ENCODE peak calls at places on chromosome 1, in five cellular contexts. B is A549, G is tibial nerve, A is GM12878, I is esophagus squamous epithelium. N is an unnamed sample.

GRCh38 chr1:228016653-228017355 is 10.0 kb downstream of the WNT3A start:
- DNase-seq in A (no peak), B (no peak), I (no peak), G (no peak), N (no peak)

GRCh38 chr1:17228619-17229018 is 20.3 kb upstream of the PADI3 start:
- DNase-seq in A (no peak), B (no peak), G (no peak), I (no peak), N (no peak)

GRCh38 chr1:19013826-19014548 is 57.5 kb upstream of the IFFO2 start:
- DNase-seq in G (no peak), I (no peak), B (no peak), A (no peak), N (no peak)

GRCh38 chr1:178122283-178122682 is 28.4 kb downstream of the RASAL2 start:
- DNase-seq in A (no peak), G (no peak), B (no peak), I (no peak), N (no peak)

GRCh38 chr1:175499595-175500367 is 243.6 kb downstream of the TNR start:
- DNase-seq in B (no peak), A (no peak), I (no peak), G (no peak), N (peak)

GRCh38 chr1:8182034-8182761 is 135.7 kb upstream of the SLC45A1 start:
- DNase-seq in A (peak), I (no peak), G (no peak), B (peak), N (no peak)

GRCh38 chr1:224080082-224080774 is 33.7 kb upstream of the FBXO28 start:
- DNase-seq in I (no peak), B (no peak), G (no peak), A (no peak), N (peak)

GRCh38 chr1:234975941-234976871 is 152.4 kb downstream of the TOMM20 start:
- DNase-seq in G (peak), I (no peak), A (no peak), B (no peak), N (no peak)

GRCh38 chr1:212928323-212929281 is 21.7 kb upstream of the VASH2 start:
- DNase-seq in G (no peak), B (no peak), A (peak), I (no peak), N (no peak)

GRCh38 chr1:56688522-56689026 is 43.5 kb downstream of the PRKAA2 start:
- DNase-seq in I (no peak), G (no peak), A (peak), B (peak), N (peak)

GRCh38 chr1:89725676-89726075 is 92.8 kb downstream of the LRRC8C start:
- DNase-seq in A (no peak), B (no peak), G (no peak), I (no peak), N (no peak)

GRCh38 chr1:179083031-179083345 is 1.1 kb downstream of the TOR3A start:
- DNase-seq in B (no peak), A (no peak), G (no peak), I (no peak), N (no peak)

GRCh38 chr1:17676387-17677060 is 78.6 kb upstream of the ACTL8 start:
- DNase-seq in I (no peak), G (no peak), B (no peak), A (no peak), N (no peak)

GRCh38 chr1:101174722-101175121 is 62.1 kb upstream of the S1PR1 start:
- DNase-seq in A (no peak), I (no peak), G (no peak), B (no peak), N (peak)

GRCh38 chr1:62746086-62746808 is 37.7 kb upstream of the ATG4C start:
- DNase-seq in A (no peak), B (peak), I (no peak), G (no peak), N (peak)

GRCh38 chr1:39818482-39818881 is 29.8 kb upstream of the BMP8B start:
- DNase-seq in A (no peak), I (no peak), G (no peak), B (no peak), N (no peak)

GRCh38 chr1:20302093-20302471 is 11.4 kb downstream of the VWA5B1 start:
- DNase-seq in I (no peak), A (no peak), B (no peak), G (no peak), N (no peak)

GRCh38 chr1:12098786-12099185 is 35.7 kb downstream of the TNFRSF8 start:
- DNase-seq in A (no peak), B (no peak), G (no peak), I (no peak), N (no peak)

GRCh38 chr1:201473296-201473695 is 4.3 kb upstream of the PHLDA3 start:
- DNase-seq in I (no peak), B (no peak), A (no peak), G (no peak), N (no peak)

GRCh38 chr1:231734417-231734816 is 107.8 kb downstream of the DISC1 start:
- DNase-seq in A (no peak), I (no peak), G (no peak), B (no peak), N (no peak)

GRCh38 chr1:226123591-226124471 is 61.3 kb downstream of the H3-3A start:
- DNase-seq in G (no peak), I (no peak), A (no peak), B (no peak), N (peak)

GRCh38 chr1:187936667-187937066 is 1107.9 kb downstream of the PLA2G4A start:
- DNase-seq in B (no peak), G (no peak), I (no peak), A (no peak), N (no peak)

GRCh38 chr1:174209347-174210187 is 50.2 kb downstream of the RABGAP1L start:
- DNase-seq in I (no peak), B (no peak), G (no peak), A (no peak), N (no peak)

GRCh38 chr1:61207416-61207815 is 125.1 kb downstream of the NFIA start:
- DNase-seq in I (no peak), A (no peak), B (no peak), G (no peak), N (no peak)

GRCh38 chr1:230825061-230825803 is 43.1 kb downstream of the C1orf198 start:
- DNase-seq in B (peak), I (no peak), A (no peak), G (peak), N (peak)

GRCh38 chr1:206890690-206891089 is 6.6 kb upstream of the IL24 start:
- DNase-seq in G (no peak), A (no peak), B (no peak), I (no peak), N (no peak)

GRCh38 chr1:191419842-191420241 is 738.4 kb upstream of the RGS18 start:
- DNase-seq in G (no peak), B (no peak), A (no peak), I (no peak), N (no peak)

GRCh38 chr1:25697426-25698220 is 81.0 kb downstream of the MAN1C1 start:
- DNase-seq in B (no peak), I (no peak), G (no peak), A (no peak), N (no peak)

GRCh38 chr1:221743416-221744208 is 1.7 kb upstream of the DUSP10 start:
- DNase-seq in I (no peak), A (peak), B (no peak), G (no peak), N (no peak)

GRCh38 chr1:221740941-221741363 is 937 bp downstream of the DUSP10 start:
- DNase-seq in B (no peak), G (peak), A (no peak), I (no peak), N (no peak)

GRCh38 chr1:221741364-221741970 is 422 bp downstream of the DUSP10 start:
- DNase-seq in I (no peak), B (peak), G (peak), A (no peak), N (no peak)

GRCh38 chr1:221741971-221742554 is at the start of gene DUSP10:
- DNase-seq in I (peak), A (peak), B (peak), G (peak), N (peak)

DNA sequence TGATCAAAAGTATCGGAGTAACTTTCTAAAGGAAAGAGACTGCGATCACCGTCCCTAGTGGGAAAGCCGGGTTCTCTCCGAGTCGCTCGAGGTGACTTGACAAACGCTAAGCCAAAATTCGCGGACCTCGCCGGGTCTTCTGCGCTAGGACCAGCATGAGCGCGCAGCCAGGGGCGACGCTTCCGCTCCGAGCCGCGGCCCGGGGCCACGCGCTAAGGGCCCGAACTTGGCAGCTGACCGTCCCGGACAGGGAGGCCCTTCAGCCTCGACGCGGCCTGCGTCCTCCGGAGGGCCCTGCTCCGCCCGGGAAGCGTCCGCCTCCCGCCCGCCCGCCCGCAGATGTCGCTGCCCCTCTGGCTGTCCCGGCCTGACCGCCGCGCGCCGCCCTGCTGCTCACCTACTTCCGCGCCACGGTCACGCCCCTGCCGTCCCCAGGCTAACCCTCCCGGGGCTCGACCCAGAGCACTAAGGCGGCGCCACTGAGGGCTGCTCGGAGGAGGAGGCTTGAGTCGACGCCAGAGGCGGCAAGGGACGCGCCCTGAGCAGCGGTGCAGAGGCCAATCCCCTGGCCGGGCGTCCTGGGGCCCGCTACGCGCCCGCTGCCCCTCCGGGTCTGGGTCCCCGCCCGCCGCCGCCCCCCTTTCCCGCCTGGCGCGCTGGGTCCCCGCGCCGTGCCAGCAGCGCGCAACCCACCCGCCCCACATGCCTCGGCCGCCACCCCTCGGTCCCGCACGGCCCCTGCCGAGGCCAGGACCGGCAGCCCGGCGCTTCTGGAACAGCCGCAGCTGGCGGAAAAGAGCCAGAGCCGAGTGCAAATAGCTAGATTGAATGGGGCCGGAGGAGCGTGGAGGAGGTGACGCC is 896 bp upstream of the DUSP10 start:
- DNase-seq in A (no peak), B (peak), I (peak), G (peak), N (peak)
- TF ChIP-seq POLR2A in A (peak), B (peak), I (no peak), G (no peak), N (peak)

GRCh38 chr1:119647734-119648619 is at the start of gene ZNF697:
- DNase-seq in I (peak), G (peak), B (peak), A (peak), N (peak)
- TF ChIP-seq POLR2A in I (peak), G (peak), B (peak), A (peak), N (peak)

GRCh38 chr1:94961994-94962744 is 35.3 kb upstream of the CNN3 start:
- DNase-seq in B (no peak), A (no peak), I (no peak), G (no peak), N (no peak)
- TF ChIP-seq POLR2A in B (no peak), A (no peak), I (no peak), G (no peak), N (no peak)

DNA sequence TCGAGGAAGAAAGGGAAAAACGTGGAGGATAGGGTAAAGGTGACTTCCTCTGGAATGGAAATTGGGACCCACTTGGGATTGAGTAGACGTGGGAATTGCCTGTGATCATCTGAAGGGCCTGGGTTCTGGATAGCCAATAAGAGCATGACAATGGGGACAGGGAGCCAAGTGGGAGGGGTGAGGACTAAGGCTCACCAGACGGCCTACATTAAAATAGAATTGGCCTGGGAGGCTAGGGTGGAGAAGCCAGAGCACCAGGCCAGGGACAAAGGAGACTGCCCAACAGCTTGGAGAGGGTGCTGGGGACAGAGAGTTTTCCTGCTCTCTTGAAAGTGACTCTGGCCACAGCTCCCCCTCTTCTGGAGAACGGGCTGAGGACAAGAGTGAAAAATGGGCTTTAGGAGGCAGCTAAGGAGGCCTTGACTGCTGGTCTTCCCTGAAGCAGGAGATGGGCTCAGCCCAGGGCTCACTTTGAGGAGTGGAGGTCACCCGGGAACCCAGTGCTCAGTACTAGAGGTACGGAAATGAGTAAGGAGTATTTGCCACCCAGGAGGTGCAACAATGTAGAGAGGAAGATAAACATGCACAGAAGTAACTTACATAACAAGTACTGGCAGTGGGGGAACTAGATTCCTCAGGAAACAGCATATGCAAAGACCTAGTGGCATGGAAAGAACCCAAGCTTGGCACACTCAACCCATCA is 18.8 kb downstream of the INKA2 start:
- DNase-seq in A (no peak), G (no peak), B (no peak), I (no peak), N (no peak)
- TF ChIP-seq POLR2A in A (no peak), G (no peak), B (no peak), I (no peak), N (no peak)

GRCh38 chr1:169892819-169893644 is 664 bp downstream of the SCYL3 start:
- DNase-seq in I (no peak), A (no peak), B (peak), G (peak), N (peak)
- TF ChIP-seq POLR2A in I (no peak), A (no peak), B (no peak), G (peak), N (no peak)

GRCh38 chr1:1510912-1511532 is 940 bp upstream of the ATAD3A start:
- DNase-seq in G (no peak), I (no peak), B (no peak), A (no peak), N (no peak)

GRCh38 chr1:1507305-1507704 is 4.7 kb upstream of the ATAD3A start:
- DNase-seq in A (no peak), I (no peak), G (no peak), B (no peak), N (no peak)

GRCh38 chr1:1511533-1512285 is at the start of gene ATAD3A:
- DNase-seq in A (peak), B (peak), I (peak), G (peak), N (peak)
- TF ChIP-seq POLR2A in A (peak), B (peak), I (peak), G (no peak), N (no peak)

DNA sequence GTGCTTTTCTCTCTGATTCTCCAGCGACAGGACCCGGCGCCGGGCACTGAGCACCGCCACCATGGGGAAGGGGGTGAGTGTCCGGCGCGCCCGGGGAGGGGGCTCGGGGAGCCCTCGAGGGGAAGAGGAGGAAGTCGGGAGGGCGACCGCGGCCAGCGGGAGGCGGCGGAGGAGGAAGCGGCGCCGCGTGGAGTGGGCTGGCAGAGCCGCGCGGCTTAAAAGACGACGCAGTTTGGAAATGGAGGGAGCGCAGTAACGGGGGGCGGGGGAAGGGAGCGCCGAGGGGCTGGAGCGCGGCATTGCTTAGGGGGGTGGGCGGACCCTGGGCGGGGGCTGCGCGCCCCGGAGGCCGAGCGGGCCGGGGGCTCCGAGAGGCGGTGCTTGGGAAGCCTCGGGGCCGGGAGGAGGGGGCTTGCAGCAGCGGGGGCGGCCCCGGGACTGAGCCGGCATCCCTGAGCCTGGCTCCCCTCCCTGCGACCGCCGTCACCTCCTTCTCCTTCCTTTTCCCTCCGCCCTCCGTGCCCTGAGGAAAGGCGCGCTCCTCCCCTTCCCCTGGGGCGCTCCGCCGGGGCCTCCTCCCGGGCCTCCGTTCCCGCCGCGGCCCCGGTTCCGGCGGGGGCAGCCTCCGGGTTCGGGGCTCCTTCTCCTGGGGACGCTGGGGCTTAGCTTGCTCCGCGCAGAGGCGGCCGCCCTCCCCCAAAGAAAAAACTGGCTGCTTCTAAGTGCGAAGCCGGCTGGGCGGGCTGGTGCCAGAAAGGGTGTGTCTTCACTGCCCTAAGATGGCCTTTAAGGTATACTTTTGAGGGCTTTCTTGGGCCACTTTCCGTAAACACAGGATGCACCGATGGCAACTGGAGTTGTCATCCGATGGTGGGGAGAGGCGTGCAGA is 651 bp downstream of the ATP1A1 start:
- DNase-seq in G (peak), B (no peak), A (no peak), I (peak), N (peak)
- TF ChIP-seq POLR2A in G (no peak), B (no peak), A (peak), I (no peak), N (peak)

DNA sequence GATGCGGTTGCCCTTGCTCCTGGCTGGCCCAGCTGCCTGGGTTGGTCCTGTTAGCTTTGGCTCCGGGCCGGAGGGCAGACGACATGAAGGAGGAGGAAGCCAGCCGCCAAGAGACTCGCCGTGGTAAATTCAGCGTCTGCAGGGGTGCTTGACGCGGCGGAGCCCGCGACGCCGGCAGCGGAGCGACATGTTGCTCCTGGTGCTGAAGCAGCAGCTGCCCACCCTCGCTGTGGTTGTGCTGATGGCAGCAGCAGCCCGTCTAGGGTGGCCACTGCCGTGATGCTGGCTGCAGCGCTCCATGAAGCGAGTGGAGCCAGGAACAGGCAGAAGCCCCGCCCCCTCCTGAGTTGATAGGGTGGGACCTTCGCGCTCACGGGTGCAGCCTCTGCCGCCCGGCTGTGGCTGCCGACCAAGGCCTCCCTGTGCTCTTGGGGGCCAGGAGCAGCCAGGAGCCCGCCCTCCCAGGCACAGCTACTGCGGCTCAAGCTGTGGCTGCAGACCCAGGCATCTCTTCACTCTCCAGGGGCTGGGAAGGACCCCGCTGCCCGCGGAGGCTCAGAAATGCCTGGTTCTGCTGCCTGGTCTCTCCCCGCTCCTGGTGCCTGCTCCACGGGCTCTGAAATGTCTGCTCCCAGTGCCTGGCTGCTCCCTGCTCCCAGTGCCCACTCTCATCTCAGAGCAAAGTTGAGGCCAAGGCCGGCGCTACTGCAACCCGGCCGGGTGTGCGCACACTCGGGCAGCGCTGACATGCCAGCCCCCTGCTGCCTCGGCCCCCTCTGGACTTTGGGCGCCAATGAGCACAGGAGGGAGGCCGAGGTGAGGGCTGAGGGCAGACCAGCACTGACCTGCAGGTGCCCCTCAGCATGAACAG is 4.4 kb upstream of the ZNF692 start:
- DNase-seq in B (peak), G (peak), I (peak), A (no peak), N (peak)
- TF ChIP-seq POLR2A in B (peak), G (no peak), I (no peak), A (peak), N (peak)

DNA sequence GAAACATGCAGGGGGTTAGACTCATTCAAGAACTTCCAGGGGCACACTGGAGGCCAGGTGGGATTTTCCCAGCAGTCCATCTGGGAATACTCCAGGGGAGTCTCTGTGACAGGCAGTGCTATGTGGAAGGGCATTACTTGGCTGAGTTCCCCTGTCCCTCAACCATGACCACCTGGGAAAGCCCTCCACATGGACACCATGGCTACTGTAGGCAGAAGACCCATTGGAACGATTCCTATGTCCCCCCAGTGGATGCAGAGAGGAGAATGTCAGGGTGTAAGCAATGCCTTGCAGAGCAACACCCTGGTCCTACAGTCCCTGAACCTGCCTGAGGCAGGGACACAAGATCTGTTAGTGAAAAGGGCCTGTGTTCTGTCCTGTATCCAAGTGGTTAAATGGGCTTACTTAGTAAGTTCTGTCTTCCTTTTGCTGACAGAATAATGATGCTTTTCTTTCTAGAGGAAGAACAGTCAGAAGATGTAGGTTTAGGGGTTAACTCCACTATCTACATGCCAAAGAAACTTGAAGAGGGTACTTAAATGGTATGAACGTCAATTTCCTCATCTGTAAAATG is 13.4 kb downstream of the SLAMF1 start:
- DNase-seq in I (no peak), B (no peak), A (no peak), G (no peak), N (no peak)
- TF ChIP-seq POLR2A in I (no peak), B (no peak), A (no peak), G (no peak), N (no peak)